ENCODE peak calls at places on chromosome 13, in ten cellular contexts. K, U, M, D, O, A, S, Y, Q and C are unnamed samples.

GRCh38 chr13:94261163-94261562 is 218.3 kb downstream of the DCT start:
- DNase-seq in M (no peak), Y (no peak), U (no peak), Q (no peak), S (no peak), A (no peak), K (no peak), D (no peak), O (no peak), C (no peak)

GRCh38 chr13:41974262-41974900 is 13.5 kb upstream of the VWA8 start:
- DNase-seq in A (no peak), M (peak), O (no peak), U (no peak), S (peak), Q (no peak), K (no peak), D (no peak), Y (no peak), C (no peak)

GRCh38 chr13:33678906-33679657 is 138.9 kb upstream of the RFC3 start:
- DNase-seq in O (no peak), U (peak), D (peak), A (no peak), Q (peak), K (no peak), S (peak), M (peak), Y (peak), C (no peak)

GRCh38 chr13:39401756-39402155 is 201.2 kb downstream of the LHFPL6 start:
- DNase-seq in O (no peak), U (no peak), Q (no peak), D (no peak), A (no peak), Y (no peak), K (no peak), M (no peak), S (no peak), C (no peak)

GRCh38 chr13:41613984-41614581 is 156.7 kb downstream of the RGCC start:
- DNase-seq in O (no peak), S (peak), M (peak), Q (peak), Y (no peak), A (no peak), K (peak), U (no peak), D (peak), C (no peak)

GRCh38 chr13:22120646-22121045 is 449.8 kb downstream of the FGF9 start:
- DNase-seq in Y (no peak), D (no peak), O (no peak), A (no peak), K (no peak), S (no peak), U (no peak), Q (no peak), M (no peak), C (no peak)

GRCh38 chr13:94464771-94465170 is 14.7 kb downstream of the DCT start:
- DNase-seq in U (no peak), A (no peak), Y (no peak), S (no peak), M (no peak), O (no peak), D (no peak), Q (peak), K (no peak), C (no peak)

GRCh38 chr13:50635504-50635903 is 208.0 kb downstream of the DLEU7 start:
- DNase-seq in A (no peak), Y (no peak), S (no peak), Q (peak), O (no peak), U (no peak), M (no peak), K (no peak), D (peak), C (no peak)

GRCh38 chr13:113322043-113322461 is 25.0 kb downstream of the LAMP1 start:
- DNase-seq in Y (no peak), M (no peak), A (no peak), D (no peak), S (no peak), O (no peak), U (no peak), K (no peak), Q (peak), C (no peak)

GRCh38 chr13:23450340-23451046 is 17.0 kb upstream of the SACS start:
- DNase-seq in K (no peak), Y (no peak), O (peak), D (no peak), Q (no peak), S (no peak), M (no peak), A (no peak), U (no peak), C (no peak)

GRCh38 chr13:29845440-29846056 is 4.9 kb downstream of the UBL3 start:
- DNase-seq in D (peak), Q (peak), S (no peak), O (no peak), A (no peak), Y (no peak), U (no peak), K (no peak), M (peak), C (no peak)

GRCh38 chr13:73556902-73557301 is 498.1 kb downstream of the KLF5 start:
- DNase-seq in Y (no peak), Q (no peak), D (no peak), S (peak), U (no peak), A (no peak), K (no peak), M (peak), O (no peak), C (no peak)

GRCh38 chr13:27919299-27919933 is 384 bp upstream of the PDX1 start:
- DNase-seq in S (no peak), A (no peak), Y (no peak), M (no peak), O (no peak), D (no peak), K (no peak), U (no peak), Q (no peak), C (no peak)

GRCh38 chr13:110957181-110957884 is 42.5 kb upstream of the ANKRD10 start:
- DNase-seq in Y (no peak), D (no peak), U (no peak), K (no peak), S (no peak), Q (peak), O (no peak), M (peak), A (no peak), C (no peak)

GRCh38 chr13:33775339-33776108 is 42.4 kb upstream of the RFC3 start:
- DNase-seq in U (no peak), Y (no peak), O (no peak), A (no peak), Q (no peak), K (peak), M (no peak), S (no peak), D (no peak), C (no peak)

GRCh38 chr13:51726446-51727185 is 77.3 kb downstream of the DHRS12 start:
- DNase-seq in Q (peak), S (no peak), D (peak), O (no peak), A (no peak), M (peak), K (no peak), U (no peak), Y (no peak), C (no peak)

GRCh38 chr13:34803756-34804155 is 138.3 kb upstream of the NBEA start:
- DNase-seq in D (no peak), M (no peak), O (no peak), A (no peak), U (no peak), S (no peak), Y (no peak), K (no peak), Q (no peak), C (no peak)

DNA sequence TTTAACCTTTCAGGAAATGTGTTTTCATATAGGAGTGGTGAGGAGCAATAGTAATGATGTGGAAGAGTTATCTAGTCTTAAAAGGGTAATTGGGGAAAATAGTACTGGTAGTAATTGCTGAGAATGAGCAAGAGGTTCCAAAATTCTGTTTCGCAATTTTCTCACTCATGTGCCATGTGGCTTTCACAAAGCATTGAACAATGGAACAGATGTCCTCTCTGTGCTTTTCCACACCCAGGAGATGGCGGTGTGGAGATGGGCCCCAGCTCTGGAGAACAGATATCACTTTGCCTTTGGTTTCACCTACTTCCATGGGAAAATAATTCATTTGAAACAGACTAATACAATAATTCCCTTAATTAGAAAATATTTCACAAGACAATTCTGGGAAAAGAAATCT is 170.0 kb upstream of the SLC10A2 start:
- DNase-seq in O (no peak), K (no peak), S (peak), Q (peak), M (peak), Y (no peak), U (no peak), A (no peak), D (peak), C (no peak)
- TF ChIP-seq CTCF in O (no peak), K (no peak), S (no peak), Q (peak), M (peak), Y (no peak), U (no peak), A (no peak), D (peak), C (peak)

DNA sequence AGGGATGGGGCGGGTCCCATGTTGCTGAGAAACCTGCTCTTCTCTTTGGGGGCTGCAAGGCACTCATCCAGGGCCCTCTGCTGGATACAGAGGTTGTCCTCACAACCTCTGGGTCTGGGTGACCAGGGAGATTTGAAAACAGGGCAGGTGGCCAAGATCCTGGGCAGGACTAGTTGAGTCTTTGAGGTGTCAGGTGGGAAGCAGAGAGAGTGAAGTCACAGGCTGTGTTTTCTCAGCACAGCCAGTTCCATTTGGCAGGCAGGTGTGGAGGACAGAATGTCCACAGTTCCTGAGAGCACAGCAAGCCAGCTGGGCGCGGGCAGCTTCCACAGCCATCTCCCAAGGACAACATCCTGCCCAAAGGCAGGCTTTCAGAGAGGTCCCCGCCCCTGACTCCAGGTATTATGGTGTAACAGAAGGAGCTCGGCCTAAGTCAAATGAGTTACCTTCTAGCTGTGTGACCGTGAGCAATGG is 118.8 kb downstream of the NUFIP1 start:
- DNase-seq in K (no peak), Q (no peak), O (no peak), S (no peak), D (no peak), Y (no peak), A (no peak), U (no peak), M (peak), C (no peak)
- TF ChIP-seq CTCF in K (no peak), Q (no peak), O (no peak), S (no peak), D (no peak), Y (no peak), A (no peak), U (no peak), M (no peak), C (peak)

GRCh38 chr13:79340490-79340889 is 65.6 kb downstream of the RBM26 start:
- DNase-seq in M (no peak), O (no peak), S (no peak), A (no peak), K (no peak), U (no peak), D (no peak), Y (no peak), Q (peak), C (no peak)
- TF ChIP-seq CTCF in M (no peak), O (no peak), S (no peak), A (no peak), K (peak), U (no peak), D (no peak), Y (no peak), Q (no peak), C (peak)

DNA sequence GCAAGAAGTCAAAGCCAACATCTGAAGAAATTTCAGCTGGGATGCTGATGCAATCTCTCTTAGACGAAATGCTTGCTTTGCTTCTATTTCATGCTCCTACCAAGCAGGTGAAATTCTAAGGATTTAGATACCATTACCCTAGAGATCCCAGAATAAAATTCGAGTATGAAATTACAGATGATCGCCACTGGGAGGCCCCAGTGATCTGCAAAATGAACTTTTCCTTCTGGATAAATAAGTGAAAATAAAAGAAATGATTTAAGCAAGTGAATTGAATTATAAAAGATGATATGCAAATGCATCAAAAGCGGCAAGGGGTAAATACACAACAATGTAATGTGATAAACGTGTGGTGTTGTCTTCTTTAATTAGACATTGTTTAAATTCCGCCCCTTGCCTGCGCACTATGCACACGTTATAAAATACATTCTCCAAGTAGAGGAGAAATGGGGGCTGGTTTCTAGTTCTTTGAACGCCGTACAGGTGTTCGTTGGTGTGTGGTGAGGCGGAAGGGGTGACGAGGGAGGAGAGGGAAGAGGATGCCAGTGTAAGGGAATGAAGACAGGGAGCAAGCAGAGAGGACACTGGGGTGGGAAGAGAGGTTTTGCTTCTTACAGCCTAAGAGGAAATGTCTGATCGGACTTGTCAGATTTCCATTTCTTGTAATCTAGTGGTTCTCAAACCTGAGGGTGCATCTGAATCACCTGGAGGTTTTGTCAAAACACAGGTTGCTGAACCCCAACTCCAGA is 58.0 kb downstream of the ERCC5 start:
- DNase-seq in K (peak), U (no peak), Q (peak), D (peak), Y (no peak), S (peak), A (no peak), M (peak), O (peak), C (no peak)
- TF ChIP-seq CTCF in K (peak), U (no peak), Q (peak), D (peak), Y (no peak), S (peak), A (peak), M (peak), O (peak), C (peak)

DNA sequence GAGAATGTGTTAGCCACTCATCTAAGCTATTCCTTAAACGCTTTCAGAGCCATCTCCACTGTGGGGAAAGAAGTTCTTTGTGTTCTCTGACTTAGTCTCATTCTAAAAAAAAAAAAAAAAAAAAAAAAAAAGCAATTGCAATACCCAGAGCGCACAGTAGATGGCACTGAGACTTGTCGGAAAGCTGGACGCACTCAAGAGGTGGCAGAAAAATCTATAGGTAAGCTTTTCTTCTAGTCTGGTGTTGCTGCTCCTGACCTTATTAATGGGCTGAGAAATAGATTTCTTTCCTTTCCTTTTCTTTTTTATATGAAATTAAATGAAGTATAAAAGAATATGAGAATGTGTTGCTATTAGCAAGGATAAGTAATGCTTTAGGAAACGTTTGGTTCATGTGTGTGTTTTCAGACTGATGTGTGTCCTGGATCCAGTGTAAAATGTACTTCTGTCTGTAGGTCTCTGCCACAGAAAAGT is 4.7 kb upstream of the GJB2 start:
- DNase-seq in M (peak), O (peak), A (no peak), S (peak), Q (peak), U (no peak), K (peak), D (peak), Y (no peak), C (no peak)
- TF ChIP-seq CTCF in M (peak), O (peak), A (peak), S (peak), Q (peak), U (peak), K (peak), D (peak), Y (peak), C (peak)

GRCh38 chr13:38042771-38043170 is 173.2 kb upstream of the TRPC4 start:
- DNase-seq in K (no peak), Q (no peak), Y (no peak), U (no peak), A (no peak), D (peak), O (no peak), M (no peak), S (no peak), C (no peak)
- TF ChIP-seq CTCF in K (no peak), Q (no peak), Y (no peak), U (no peak), A (no peak), D (no peak), O (no peak), M (no peak), S (no peak), C (no peak)

GRCh38 chr13:112062619-112063308 is 4.2 kb upstream of the SOX1 start:
- DNase-seq in K (peak), D (no peak), Q (no peak), U (peak), O (peak), A (peak), S (no peak), Y (no peak), M (no peak), C (no peak)
- TF ChIP-seq CTCF in K (peak), D (no peak), Q (no peak), U (no peak), O (no peak), A (peak), S (no peak), Y (no peak), M (no peak), C (peak)

GRCh38 chr13:30934381-30934780 is 1.9 kb downstream of the TEX26 start:
- DNase-seq in Q (no peak), D (no peak), S (peak), U (no peak), O (no peak), Y (no peak), A (no peak), K (peak), M (no peak), C (no peak)
- TF ChIP-seq CTCF in Q (no peak), D (no peak), S (no peak), U (no peak), O (no peak), Y (no peak), A (peak), K (peak), M (no peak), C (peak)

GRCh38 chr13:48977973-48978372 is 2.3 kb downstream of the FNDC3A start:
- DNase-seq in M (no peak), D (peak), K (no peak), U (no peak), S (peak), Y (no peak), O (no peak), Q (no peak), A (no peak), C (no peak)

GRCh38 chr13:48973845-48974431 is 1.8 kb upstream of the FNDC3A start:
- DNase-seq in M (no peak), K (no peak), Q (no peak), A (no peak), O (no peak), S (no peak), Y (no peak), U (no peak), D (no peak), C (no peak)

GRCh38 chr13:48976677-48977625 is 1.2 kb downstream of the FNDC3A start:
- DNase-seq in O (no peak), K (no peak), D (peak), Y (no peak), M (peak), S (peak), U (no peak), Q (peak), A (no peak), C (no peak)

GRCh38 chr13:48975926-48976676 is 389 bp downstream of the FNDC3A start:
- DNase-seq in Q (peak), U (peak), M (peak), S (peak), O (peak), K (peak), Y (peak), D (peak), A (peak), C (peak)

GRCh38 chr13:48975101-48975925 is at the start of gene FNDC3A:
- DNase-seq in Y (peak), K (peak), U (peak), S (peak), D (peak), O (peak), M (peak), A (peak), Q (peak), C (no peak)
- TF ChIP-seq CTCF in Y (no peak), K (peak), U (no peak), S (peak), D (peak), O (peak), M (no peak), A (no peak), Q (peak), C (peak)

DNA sequence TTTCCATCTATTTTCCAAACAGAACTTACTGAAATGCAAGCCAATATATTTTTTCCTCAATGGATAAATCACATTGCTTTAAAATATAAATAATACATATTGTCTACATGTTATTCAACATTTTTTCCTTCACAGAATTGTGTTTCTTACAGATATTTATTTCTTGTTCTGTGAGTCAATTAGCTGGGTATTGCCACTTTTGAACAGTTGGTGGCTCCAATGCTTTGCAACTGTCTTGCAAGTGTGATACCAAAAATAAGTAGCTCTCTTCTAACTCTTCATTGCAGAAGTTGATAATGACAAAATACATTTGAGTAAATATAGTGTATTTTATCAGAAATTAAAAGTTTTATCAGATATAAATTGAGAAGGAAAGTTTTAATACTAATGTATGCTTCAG is 17.1 kb upstream of the GPC5 start:
- DNase-seq in U (no peak), O (peak), A (no peak), Y (no peak), S (peak), Q (peak), K (peak), M (no peak), D (peak), C (no peak)
- TF ChIP-seq CTCF in U (no peak), O (peak), A (peak), Y (no peak), S (no peak), Q (peak), K (peak), M (peak), D (peak), C (peak)